ENCODE peak calls at places on chromosomes 3 and 15, in six cellular contexts. X is uterus, K is hepatocyte, F is stomach, S is mesendoderm, D is aorta. E is an unnamed sample. For H3K36me3 and H3K4me1, the result is how much of the 10 kb centered on the place peaks cover.

GRCh38 chr15:48946088-48946839 is 17.5 kb downstream of the SHC4 start:
- DNase-seq in S (peak), K (peak), X (no peak), F (no peak), D (no peak), E (no peak)

GRCh38 chr3:42063886-42064285 is 27.3 kb upstream of the TRAK1 start:
- DNase-seq in D (no peak), F (no peak), K (no peak), X (no peak), S (no peak), E (no peak)

GRCh38 chr15:51756482-51756881 is 5.1 kb downstream of the TMOD2 start:
- DNase-seq in S (no peak), K (no peak), X (no peak), F (no peak), D (no peak), E (no peak)

GRCh38 chr3:119352235-119352634 is 58.1 kb downstream of the ARHGAP31 start:
- DNase-seq in S (peak), X (no peak), D (no peak), K (no peak), F (no peak), E (no peak)

GRCh38 chr3:187000711-187001151 is 70.4 kb downstream of the ST6GAL1 start:
- DNase-seq in S (no peak), X (no peak), F (no peak), K (no peak), D (no peak), E (no peak)

GRCh38 chr3:71611099-71611498 is 27.6 kb upstream of the FOXP1 start:
- DNase-seq in F (no peak), D (no peak), K (no peak), X (no peak), S (no peak), E (no peak)

GRCh38 chr3:62688050-62688449 is 187.2 kb downstream of the CADPS start:
- DNase-seq in S (no peak), K (no peak), F (no peak), D (no peak), X (no peak), E (no peak)

GRCh38 chr3:114333180-114333922 is 39.5 kb downstream of the TIGIT start:
- DNase-seq in S (no peak), X (no peak), F (no peak), D (no peak), K (no peak), E (no peak)

GRCh38 chr3:44114142-44114541 is 127.5 kb upstream of the TOPAZ1 start:
- DNase-seq in K (peak), S (peak), X (no peak), F (peak), D (peak), E (peak)

GRCh38 chr3:37453393-37454391 is 279.3 kb upstream of the LRRFIP2 start:
- DNase-seq in K (peak), F (peak), D (peak), S (peak), X (peak), E (peak)

GRCh38 chr3:41679412-41679811 is 282.5 kb downstream of the ULK4 start:
- DNase-seq in D (no peak), X (no peak), S (no peak), K (no peak), F (no peak), E (no peak)

GRCh38 chr15:89096664-89097063 is 8.4 kb downstream of the ABHD2 start:
- DNase-seq in S (no peak), F (peak), K (no peak), D (no peak), X (no peak), E (no peak)

GRCh38 chr3:97871788-97872187 is 50.0 kb downstream of the CRYBG3 start:
- DNase-seq in K (no peak), F (no peak), S (no peak), D (no peak), X (no peak), E (no peak)

GRCh38 chr3:187263270-187263669 is 28.3 kb downstream of the MASP1 start:
- DNase-seq in S (no peak), D (no peak), F (no peak), K (peak), X (no peak), E (no peak)

GRCh38 chr15:50909044-50909342 is 510 bp downstream of the AP4E1 start:
- DNase-seq in S (no peak), X (no peak), F (no peak), D (no peak), K (no peak), E (no peak)

GRCh38 chr15:45640610-45641009 is 5.8 kb downstream of the SQOR start:
- DNase-seq in S (no peak), D (no peak), F (no peak), X (no peak), K (peak), E (no peak)
- H3K4me3 ChIP-seq in S (no peak), D (no peak), F (no peak), X (no peak), K (no peak), E (no peak)

GRCh38 chr3:143024351-143024960 is 23.1 kb downstream of the U2SURP start:
- DNase-seq in D (no peak), F (no peak), K (no peak), S (no peak), X (no peak), E (no peak)
- H3K36me3 ChIP-seq in D (under half), F (half or more), K (under half), S (under half), X (under half), E (half or more)

DNA sequence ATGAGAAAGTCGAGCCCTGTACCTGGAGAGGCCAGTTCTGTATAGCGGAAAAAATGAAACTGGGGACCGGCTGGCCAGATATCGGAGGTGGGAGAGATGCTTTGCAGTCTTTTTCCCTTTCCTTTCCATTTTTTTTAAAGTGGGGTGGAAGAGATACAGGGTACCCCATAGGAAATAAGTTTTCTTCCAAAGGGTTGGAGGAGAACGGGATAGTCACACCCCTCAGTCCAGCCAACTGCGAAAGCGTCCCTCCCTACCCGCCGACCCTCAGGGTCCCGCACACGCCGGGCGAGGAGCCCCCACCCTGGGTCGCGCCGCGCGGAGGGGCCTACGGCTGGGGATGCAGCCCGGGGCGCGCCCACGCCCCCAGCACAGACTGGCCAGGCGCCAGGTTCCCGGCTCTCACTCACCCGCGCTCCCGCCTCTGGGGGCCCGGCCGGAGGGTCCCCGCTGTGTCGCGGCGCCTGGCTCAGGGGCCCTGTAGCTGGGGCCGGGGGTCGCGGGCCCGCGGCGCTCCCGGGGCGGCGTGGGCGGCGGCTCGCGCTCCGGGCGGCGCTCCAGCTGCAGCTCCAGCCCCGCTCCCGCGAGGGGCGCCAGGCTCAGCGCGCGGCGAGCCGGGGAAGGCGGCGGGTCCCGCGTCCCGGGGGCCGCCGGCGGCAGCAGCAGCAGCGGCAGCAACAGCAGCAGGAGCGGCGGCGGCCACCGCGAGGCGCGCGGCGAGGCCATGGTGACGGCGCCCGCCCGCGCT is 458 bp downstream of the HEG1 start:
- DNase-seq in D (peak), X (peak), F (no peak), S (no peak), K (peak), E (peak)
- H3K4me1 ChIP-seq in D (under half), X (under half), F (half or more), S (under half), K (under half), E (half or more)

GRCh38 chr15:64701051-64701450 is 74.3 kb downstream of the RBPMS2 start:
- DNase-seq in K (no peak), F (no peak), S (no peak), X (no peak), D (no peak), E (no peak)
- H3K4me3 ChIP-seq in K (no peak), F (peak), S (no peak), X (peak), D (no peak), E (peak)

DNA sequence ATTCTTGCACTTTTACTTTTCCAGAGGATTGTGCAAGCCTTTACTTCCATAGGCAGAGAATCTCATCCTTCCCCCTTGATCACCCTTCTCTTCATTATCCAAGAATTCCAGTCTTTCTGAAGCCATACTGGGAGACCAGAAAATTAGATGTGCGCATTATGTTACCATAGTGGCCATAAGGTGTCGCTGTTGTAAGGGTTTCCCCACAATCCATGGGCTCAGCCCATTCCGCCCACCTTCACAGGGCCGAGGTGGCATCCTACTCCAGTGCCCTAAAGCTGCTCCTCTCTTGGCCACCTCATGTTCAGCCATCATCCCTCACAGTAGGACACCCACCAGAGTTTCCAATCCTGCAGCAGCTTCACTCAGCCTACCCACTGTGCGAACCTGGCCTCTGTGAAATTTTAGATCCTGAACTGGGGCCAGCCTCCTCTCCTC is 35.0 kb downstream of the CTSH start:
- DNase-seq in K (peak), S (peak), X (no peak), F (no peak), D (no peak), E (no peak)
- H3K36me3 ChIP-seq in K (under half), S (under half), X (under half), F (under half), D (under half), E (under half)